ENCODE peak calls at places on chromosomes 6 and 20, in six cellular contexts. I, Q, Z, D, J and Y are unnamed samples.

GRCh38 chr6:30689022-30689865 is 1.5 kb downstream of the NRM start:
- DNase-seq in Q (no peak), I (no peak), D (no peak), Z (no peak), J (no peak), Y (no peak)

GRCh38 chr20:2340823-2341222 is 39.9 kb upstream of the TGM6 start:
- DNase-seq in Z (no peak), J (no peak), Q (no peak), D (no peak), I (no peak), Y (no peak)

GRCh38 chr6:121600389-121601233 is 165.2 kb downstream of the GJA1 start:
- DNase-seq in Z (no peak), I (no peak), Q (no peak), D (no peak), J (no peak), Y (no peak)

GRCh38 chr20:40970218-40970617 is 58.4 kb upstream of the TOP1 start:
- DNase-seq in D (no peak), Q (no peak), J (peak), I (no peak), Z (no peak), Y (no peak)

GRCh38 chr6:68126089-68126749 is 508.9 kb upstream of the ADGRB3 start:
- DNase-seq in I (no peak), Q (no peak), Z (peak), J (no peak), D (no peak), Y (no peak)

GRCh38 chr6:72422126-72422680 is 199.7 kb upstream of the KCNQ5 start:
- DNase-seq in Z (no peak), J (no peak), Q (no peak), D (no peak), I (no peak), Y (no peak)

GRCh38 chr6:143596857-143597256 is 80.9 kb upstream of the PHACTR2 start:
- DNase-seq in J (no peak), D (peak), Q (no peak), I (peak), Z (no peak), Y (no peak)

GRCh38 chr20:49712918-49713778 is 530 bp downstream of the B4GALT5 start:
- DNase-seq in Q (peak), Z (no peak), J (peak), I (peak), D (peak), Y (no peak)

GRCh38 chr6:151372164-151372563 is 19.2 kb downstream of the ZBTB2 start:
- DNase-seq in Q (no peak), D (no peak), Z (no peak), J (no peak), I (no peak), Y (no peak)

GRCh38 chr6:31740397-31741223 is 805 bp downstream of the MSH5 start:
- DNase-seq in J (no peak), D (no peak), Z (no peak), I (no peak), Q (no peak), Y (no peak)

GRCh38 chr6:110650755-110651154 is 164.5 kb downstream of the CDK19 start:
- DNase-seq in Q (no peak), I (no peak), Z (no peak), J (no peak), D (no peak), Y (no peak)
- H3K4me3 ChIP-seq in Q (no peak), I (no peak), Z (no peak), J (no peak), D (no peak), Y (no peak)

GRCh38 chr6:7198833-7199800 is 91.4 kb downstream of the RREB1 start:
- DNase-seq in D (no peak), Z (no peak), Q (no peak), I (no peak), J (no peak), Y (no peak)

GRCh38 chr6:7200598-7201443 is 93.1 kb downstream of the RREB1 start:
- DNase-seq in D (no peak), Z (no peak), J (peak), Q (no peak), I (no peak), Y (no peak)

GRCh38 chr6:7203939-7204338 is 96.2 kb downstream of the RREB1 start:
- DNase-seq in Z (no peak), D (no peak), J (no peak), I (no peak), Q (no peak), Y (no peak)

GRCh38 chr6:7201732-7202541 is 94.2 kb downstream of the RREB1 start:
- DNase-seq in I (no peak), J (peak), Z (peak), Q (peak), D (no peak), Y (no peak)

GRCh38 chr6:7201444-7201731 is 93.6 kb downstream of the RREB1 start:
- DNase-seq in Z (no peak), I (no peak), D (no peak), Q (no peak), J (no peak), Y (no peak)
- H3K27ac ChIP-seq in Z (peak), I (no peak), D (no peak), Q (no peak), J (peak), Y (peak)

GRCh38 chr6:69825904-69826303 is 29.1 kb upstream of the LMBRD1 start:
- DNase-seq in I (no peak), Q (no peak), Z (no peak), J (no peak), D (no peak), Y (no peak)
- H3K4me3 ChIP-seq in I (no peak), Q (no peak), Z (no peak), J (no peak), D (no peak), Y (no peak)

DNA sequence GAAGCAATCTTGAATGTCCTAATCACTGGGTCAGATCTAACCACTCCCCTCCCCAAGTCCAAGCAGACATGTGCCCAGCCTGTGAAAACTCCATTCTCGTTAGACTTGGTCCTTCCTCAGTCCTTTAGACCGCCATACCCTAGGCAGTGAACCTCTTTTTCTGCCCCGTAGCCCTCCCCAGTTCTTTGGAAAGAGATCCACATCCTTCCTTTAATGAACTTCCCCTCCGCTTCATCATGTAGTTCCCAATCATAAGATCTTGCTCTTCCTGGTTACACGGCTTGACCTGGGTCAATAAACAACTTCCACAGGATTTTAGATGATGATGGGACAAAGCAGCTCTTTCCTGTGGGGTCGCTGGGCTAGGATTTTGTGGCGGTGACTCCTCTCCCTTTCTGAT is 9.6 kb downstream of the AHCY start:
- DNase-seq in I (no peak), Q (no peak), Z (no peak), D (no peak), J (no peak), Y (no peak)
- H3K27ac ChIP-seq in I (no peak), Q (no peak), Z (no peak), D (no peak), J (no peak), Y (no peak)

DNA sequence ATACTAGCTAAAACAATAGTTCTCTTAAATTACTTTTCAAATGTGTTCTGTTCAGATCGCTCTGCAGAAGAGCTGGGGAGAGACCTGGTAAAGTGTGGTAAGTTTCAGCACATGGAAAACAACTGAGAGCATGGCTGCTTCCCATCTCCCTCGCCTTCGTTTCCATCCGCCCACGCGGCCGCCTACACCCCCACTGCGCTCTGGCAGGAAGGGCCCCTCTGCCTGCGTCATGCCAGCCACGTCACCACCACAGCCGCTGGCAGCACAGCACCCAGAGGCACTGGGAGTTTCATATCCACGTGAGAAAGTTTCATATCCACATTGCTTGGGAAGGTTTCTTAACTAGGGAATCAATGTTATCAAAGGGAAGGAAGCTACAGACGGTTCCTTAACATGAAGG is 23.9 kb upstream of the PDE10A start:
- DNase-seq in I (no peak), J (no peak), D (no peak), Q (no peak), Z (no peak), Y (no peak)
- H3K4me3 ChIP-seq in I (no peak), J (no peak), D (no peak), Q (no peak), Z (no peak), Y (no peak)

GRCh38 chr6:112352607-112353006 is 5.5 kb downstream of the RFPL4B start:
- DNase-seq in D (no peak), J (no peak), Z (no peak), Q (no peak), I (no peak), Y (no peak)

GRCh38 chr6:112362027-112362795 is 15.1 kb downstream of the RFPL4B start:
- DNase-seq in D (no peak), J (no peak), Q (no peak), Z (no peak), I (no peak), Y (no peak)

GRCh38 chr6:112360498-112360897 is 13.4 kb downstream of the RFPL4B start:
- DNase-seq in J (no peak), D (no peak), Q (no peak), I (no peak), Z (no peak), Y (no peak)

GRCh38 chr6:112356994-112357393 is 9.9 kb downstream of the RFPL4B start:
- DNase-seq in J (no peak), D (no peak), I (no peak), Q (no peak), Z (no peak), Y (no peak)

DNA sequence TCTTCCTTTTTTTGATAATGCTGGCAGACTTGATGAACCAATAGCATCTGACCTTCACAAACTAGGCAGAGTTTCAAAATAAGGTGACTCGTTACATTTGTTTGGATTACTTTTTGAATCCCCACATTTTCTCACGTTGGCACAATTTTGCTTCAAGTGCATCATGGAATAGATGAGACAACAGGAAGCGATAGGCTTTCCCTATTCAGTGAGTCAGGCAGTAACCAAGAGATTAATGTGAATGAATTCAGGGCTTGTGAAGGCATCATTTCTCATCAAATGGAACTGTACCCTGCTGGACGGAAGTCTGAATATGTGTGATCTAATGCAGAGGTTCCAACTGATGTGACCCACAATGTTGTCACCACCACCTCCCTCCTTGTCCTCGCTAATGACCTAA is 10.7 kb downstream of the RFPL4B start:
- DNase-seq in I (no peak), D (no peak), Q (no peak), J (no peak), Z (no peak), Y (no peak)
- H3K27ac ChIP-seq in I (no peak), D (no peak), Q (no peak), J (no peak), Z (no peak), Y (no peak)

DNA sequence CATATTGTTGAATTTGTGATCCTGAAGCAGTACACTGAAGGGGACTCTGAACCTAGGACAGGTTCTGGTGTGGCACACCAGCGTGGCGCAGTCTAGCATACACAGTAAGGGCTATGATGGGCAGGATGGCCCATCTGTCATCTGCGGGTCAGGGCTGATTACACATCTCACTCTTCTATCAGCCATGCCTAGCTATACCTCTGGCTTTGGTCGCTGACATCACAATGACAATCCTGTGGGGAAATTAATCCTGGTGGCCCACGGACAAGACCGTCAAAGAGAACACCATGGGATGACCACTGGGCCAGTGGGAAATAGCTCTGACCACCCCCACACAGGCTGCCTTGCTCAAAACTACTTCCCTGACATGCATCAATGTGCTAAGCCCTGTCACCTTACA is 2.8 kb downstream of the SNHG17 start:
- DNase-seq in I (no peak), Q (no peak), J (no peak), D (no peak), Z (no peak), Y (no peak)
- H3K4me3 ChIP-seq in I (no peak), Q (no peak), J (no peak), D (no peak), Z (peak), Y (no peak)